ENCODE peak calls at places on chromosome 12, in five cellular contexts. One of them, this sample, is unnamed.

GRCh38 chr12:104578453-104578852 is 121.7 kb downstream of the CHST11 start:
- DNase-seq in K562: peak; percentile 70
- DNase-seq in GM12878: no peak
- DNase-seq in endothelial cell of umbilical vein: no peak
- DNase-seq in NB4: peak; percentile 47
- DNase-seq in this sample: peak; percentile 55

GRCh38 chr12:131001493-131001892 is 47.8 kb downstream of the ADGRD1 start:
- DNase-seq in K562: no peak
- DNase-seq in GM12878: no peak
- DNase-seq in endothelial cell of umbilical vein: no peak
- DNase-seq in NB4: no peak
- DNase-seq in this sample: no peak

GRCh38 chr12:121579190-121579791 is 1.5 kb downstream of the KDM2B start:
- DNase-seq in K562: peak; percentile 55
- DNase-seq in GM12878: no peak
- DNase-seq in endothelial cell of umbilical vein: no peak
- DNase-seq in NB4: peak; percentile 77
- DNase-seq in this sample: no peak

GRCh38 chr12:13592063-13592942 is 389.1 kb downstream of the GRIN2B start:
- DNase-seq in K562: no peak
- DNase-seq in GM12878: peak; percentile 51
- DNase-seq in endothelial cell of umbilical vein: no peak
- DNase-seq in NB4: peak; percentile 84
- DNase-seq in this sample: no peak

GRCh38 chr12:14567311-14568195 is at the start of gene PLBD1:
- DNase-seq in K562: peak; percentile 74
- DNase-seq in GM12878: no peak
- DNase-seq in endothelial cell of umbilical vein: peak; percentile 8
- DNase-seq in NB4: no peak
- DNase-seq in this sample: peak; percentile 56

GRCh38 chr12:38053655-38054464 is 262.7 kb upstream of the ALG10B start:
- DNase-seq in K562: peak; percentile 58
- DNase-seq in GM12878: no peak
- DNase-seq in endothelial cell of umbilical vein: no peak
- DNase-seq in NB4: no peak
- DNase-seq in this sample: peak; percentile 85

GRCh38 chr12:93954160-93955112 is 193.9 kb upstream of the PLXNC1 start:
- DNase-seq in K562: no peak
- DNase-seq in GM12878: no peak
- DNase-seq in endothelial cell of umbilical vein: no peak
- DNase-seq in NB4: no peak
- DNase-seq in this sample: peak; percentile 88

GRCh38 chr12:67220065-67220464 is 49.1 kb upstream of the CAND1 start:
- DNase-seq in K562: peak; percentile 18
- DNase-seq in GM12878: no peak
- DNase-seq in endothelial cell of umbilical vein: no peak
- DNase-seq in NB4: peak; percentile 15
- DNase-seq in this sample: no peak

GRCh38 chr12:52370906-52371608 is 3.8 kb upstream of the KRT85 start:
- DNase-seq in K562: no peak
- DNase-seq in GM12878: no peak
- DNase-seq in endothelial cell of umbilical vein: peak; percentile 23
- DNase-seq in NB4: no peak
- DNase-seq in this sample: no peak

GRCh38 chr12:109864916-109865315 is 15.4 kb downstream of the GLTP start:
- DNase-seq in K562: no peak
- DNase-seq in GM12878: no peak
- DNase-seq in endothelial cell of umbilical vein: no peak
- DNase-seq in NB4: no peak
- DNase-seq in this sample: no peak

GRCh38 chr12:7629465-7629864 is 36.2 kb downstream of the APOBEC1 start:
- DNase-seq in K562: no peak
- DNase-seq in GM12878: no peak
- DNase-seq in endothelial cell of umbilical vein: no peak
- DNase-seq in NB4: no peak
- DNase-seq in this sample: no peak

GRCh38 chr12:53978477-53979356 is 4.0 kb upstream of the HOTAIR start:
- DNase-seq in K562: no peak
- DNase-seq in GM12878: no peak
- DNase-seq in endothelial cell of umbilical vein: no peak
- DNase-seq in NB4: no peak
- DNase-seq in this sample: peak; percentile 62

GRCh38 chr12:3230758-3231375 is 153.7 kb downstream of the TSPAN9 start:
- DNase-seq in K562: no peak
- DNase-seq in GM12878: no peak
- DNase-seq in endothelial cell of umbilical vein: no peak
- DNase-seq in NB4: no peak
- DNase-seq in this sample: no peak

GRCh38 chr12:12705833-12706520 is 10.0 kb upstream of the GPR19 start:
- DNase-seq in K562: no peak
- DNase-seq in GM12878: no peak
- DNase-seq in endothelial cell of umbilical vein: peak; percentile 13
- DNase-seq in NB4: no peak
- DNase-seq in this sample: no peak

GRCh38 chr12:19847294-19848059 is 408.2 kb downstream of the AEBP2 start:
- DNase-seq in K562: no peak
- DNase-seq in GM12878: no peak
- DNase-seq in endothelial cell of umbilical vein: peak; percentile 36
- DNase-seq in NB4: peak; percentile 54
- DNase-seq in this sample: no peak

GRCh38 chr12:98939350-98939749 is 294.3 kb downstream of the APAF1 start:
- DNase-seq in K562: peak; percentile 14
- DNase-seq in GM12878: no peak
- DNase-seq in endothelial cell of umbilical vein: peak; percentile 36
- DNase-seq in NB4: peak; percentile 35
- DNase-seq in this sample: no peak

GRCh38 chr12:26939953-26940352 is 1.7 kb downstream of the FGFR1OP2 start:
- DNase-seq in K562: peak; percentile 14
- DNase-seq in GM12878: no peak
- DNase-seq in endothelial cell of umbilical vein: no peak
- DNase-seq in NB4: peak; percentile 51
- DNase-seq in this sample: no peak

GRCh38 chr12:26941251-26941650 is 3.0 kb downstream of the FGFR1OP2 start:
- DNase-seq in K562: no peak
- DNase-seq in GM12878: no peak
- DNase-seq in endothelial cell of umbilical vein: no peak
- DNase-seq in NB4: no peak
- DNase-seq in this sample: no peak

GRCh38 chr12:26939192-26939832 is 1.0 kb downstream of the FGFR1OP2 start:
- DNase-seq in K562: peak; percentile 37
- DNase-seq in GM12878: peak; percentile 34
- DNase-seq in endothelial cell of umbilical vein: peak; percentile 40
- DNase-seq in NB4: peak; percentile 68
- DNase-seq in this sample: no peak

GRCh38 chr12:26938660-26939185 is 453 bp downstream of the FGFR1OP2 start:
- DNase-seq in K562: no peak
- DNase-seq in GM12878: no peak
- DNase-seq in endothelial cell of umbilical vein: no peak
- DNase-seq in NB4: no peak
- DNase-seq in this sample: peak; percentile 23

GRCh38 chr12:26940820-26941219 is 2.5 kb downstream of the FGFR1OP2 start:
- DNase-seq in K562: peak; percentile 38
- DNase-seq in GM12878: no peak
- DNase-seq in endothelial cell of umbilical vein: no peak
- DNase-seq in NB4: peak; percentile 48
- DNase-seq in this sample: no peak
- TF ChIP-seq MYC in K562: no peak
- TF ChIP-seq MYC in GM12878: no peak
- TF ChIP-seq MYC in endothelial cell of umbilical vein: no peak
- TF ChIP-seq MYC in NB4: no peak
- TF ChIP-seq MYC in this sample: no peak

GRCh38 chr12:45268672-45269406 is 52.9 kb downstream of the ANO6 start:
- DNase-seq in K562: peak; percentile 58
- DNase-seq in GM12878: no peak
- DNase-seq in endothelial cell of umbilical vein: peak; percentile 99
- DNase-seq in NB4: peak; percentile 17
- DNase-seq in this sample: peak; percentile 35
- TF ChIP-seq MYC in K562: no peak
- TF ChIP-seq MYC in GM12878: no peak
- TF ChIP-seq MYC in endothelial cell of umbilical vein: no peak
- TF ChIP-seq MYC in NB4: no peak
- TF ChIP-seq MYC in this sample: no peak

GRCh38 chr12:50922820-50923219 is 29.5 kb upstream of the HIGD1C start:
- DNase-seq in K562: no peak
- DNase-seq in GM12878: no peak
- DNase-seq in endothelial cell of umbilical vein: peak; percentile 47
- DNase-seq in NB4: no peak
- DNase-seq in this sample: no peak
- TF ChIP-seq MYC in K562: no peak
- TF ChIP-seq MYC in GM12878: no peak
- TF ChIP-seq MYC in endothelial cell of umbilical vein: no peak
- TF ChIP-seq MYC in NB4: no peak
- TF ChIP-seq MYC in this sample: no peak

DNA sequence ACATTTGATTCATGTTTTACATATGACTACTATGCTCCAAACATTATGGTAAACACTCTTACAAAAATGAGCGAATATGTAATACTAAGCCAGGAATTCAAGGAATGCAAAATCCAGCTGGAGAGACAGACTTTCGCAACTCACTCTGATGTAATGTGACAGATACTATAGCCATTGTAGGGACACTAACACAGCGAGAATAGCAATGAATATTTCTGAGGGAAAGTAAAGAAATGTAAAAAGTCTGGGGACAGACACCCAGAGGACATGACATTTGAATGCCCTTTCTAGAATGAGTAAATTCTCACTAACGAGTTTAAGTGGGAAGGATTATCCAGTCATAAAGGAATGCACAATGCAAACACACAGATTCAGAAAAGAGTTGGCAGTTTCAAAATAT is 121.9 kb downstream of the PIK3C2G start:
- DNase-seq in K562: no peak
- DNase-seq in GM12878: no peak
- DNase-seq in endothelial cell of umbilical vein: peak; percentile 46
- DNase-seq in NB4: no peak
- DNase-seq in this sample: peak; percentile 32
- TF ChIP-seq MYC in K562: no peak
- TF ChIP-seq MYC in GM12878: no peak
- TF ChIP-seq MYC in endothelial cell of umbilical vein: no peak
- TF ChIP-seq MYC in NB4: no peak
- TF ChIP-seq MYC in this sample: no peak

GRCh38 chr12:101850199-101850598 is 19.4 kb upstream of the GNPTAB start:
- DNase-seq in K562: no peak
- DNase-seq in GM12878: no peak
- DNase-seq in endothelial cell of umbilical vein: no peak
- DNase-seq in NB4: peak; percentile 74
- DNase-seq in this sample: no peak
- TF ChIP-seq MYC in K562: peak; percentile 20
- TF ChIP-seq MYC in GM12878: no peak
- TF ChIP-seq MYC in endothelial cell of umbilical vein: no peak
- TF ChIP-seq MYC in NB4: peak; percentile 60
- TF ChIP-seq MYC in this sample: no peak

GRCh38 chr12:88947486-88948043 is 367.3 kb upstream of the KITLG start:
- DNase-seq in K562: no peak
- DNase-seq in GM12878: no peak
- DNase-seq in endothelial cell of umbilical vein: no peak
- DNase-seq in NB4: no peak
- DNase-seq in this sample: no peak
- TF ChIP-seq MYC in K562: no peak
- TF ChIP-seq MYC in GM12878: no peak
- TF ChIP-seq MYC in endothelial cell of umbilical vein: no peak
- TF ChIP-seq MYC in NB4: no peak
- TF ChIP-seq MYC in this sample: no peak

DNA sequence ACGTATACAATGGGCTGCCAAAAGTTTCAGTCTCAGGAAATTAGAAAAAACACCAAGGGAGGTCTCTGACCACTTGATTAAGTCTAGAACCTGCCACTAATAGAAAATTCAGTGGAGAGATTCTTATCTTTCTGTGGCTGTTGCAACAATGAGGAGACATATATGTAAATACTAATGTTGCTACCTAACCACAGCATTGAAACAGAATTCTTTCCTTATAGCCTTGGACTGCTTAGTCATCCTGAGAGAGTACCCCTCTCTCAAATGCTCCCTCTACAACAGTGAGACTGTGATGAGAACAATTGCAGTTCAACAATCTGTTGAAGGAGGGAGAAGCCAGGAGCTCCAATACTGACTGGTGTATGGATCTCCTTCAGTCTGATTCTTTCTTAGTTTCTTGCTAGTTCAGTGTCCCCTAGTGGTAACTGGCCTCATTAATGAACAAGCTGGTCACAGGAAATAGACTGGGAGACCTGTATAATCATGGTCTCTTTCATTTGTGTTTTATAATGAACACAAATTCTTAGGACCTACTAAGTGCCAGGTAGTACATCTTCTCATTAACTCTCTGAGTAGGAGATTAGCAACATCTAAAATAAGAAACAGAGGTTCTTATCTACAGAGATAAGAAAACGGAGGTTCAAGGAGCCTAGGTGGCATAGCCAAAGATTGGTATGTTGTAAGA is 164.5 kb downstream of the SLC38A4 start:
- DNase-seq in K562: peak; percentile 67
- DNase-seq in GM12878: peak; percentile 48
- DNase-seq in endothelial cell of umbilical vein: peak; percentile 94
- DNase-seq in NB4: peak; percentile 89
- DNase-seq in this sample: peak; percentile 47
- TF ChIP-seq MYC in K562: no peak
- TF ChIP-seq MYC in GM12878: no peak
- TF ChIP-seq MYC in endothelial cell of umbilical vein: no peak
- TF ChIP-seq MYC in NB4: no peak
- TF ChIP-seq MYC in this sample: no peak

DNA sequence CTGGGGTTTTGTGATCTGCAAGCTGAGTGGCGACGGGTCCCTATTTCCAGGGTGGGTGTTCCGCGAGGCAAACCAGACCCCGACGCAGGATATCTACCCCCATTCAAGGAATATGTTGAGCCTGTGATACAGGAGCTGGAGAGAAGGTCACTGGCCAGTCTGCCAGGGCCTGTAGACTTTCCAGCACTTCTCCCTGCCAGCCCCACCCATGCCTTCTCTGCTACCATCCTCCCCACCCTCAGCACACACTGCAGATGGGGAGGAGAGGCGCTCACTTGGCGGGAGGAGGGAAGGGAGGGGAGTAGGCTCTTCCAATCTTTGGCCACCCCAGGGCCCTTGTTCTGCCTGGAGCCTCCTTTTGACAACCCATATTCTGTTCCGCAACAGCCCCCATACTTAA is 102.5 kb upstream of the MAP1LC3B2 start:
- DNase-seq in K562: no peak
- DNase-seq in GM12878: no peak
- DNase-seq in endothelial cell of umbilical vein: no peak
- DNase-seq in NB4: no peak
- DNase-seq in this sample: no peak
- TF ChIP-seq MYC in K562: no peak
- TF ChIP-seq MYC in GM12878: no peak
- TF ChIP-seq MYC in endothelial cell of umbilical vein: no peak
- TF ChIP-seq MYC in NB4: no peak
- TF ChIP-seq MYC in this sample: no peak

GRCh38 chr12:87960557-87960956 is 68.6 kb downstream of the C12orf50 start:
- DNase-seq in K562: no peak
- DNase-seq in GM12878: no peak
- DNase-seq in endothelial cell of umbilical vein: no peak
- DNase-seq in NB4: no peak
- DNase-seq in this sample: no peak
- TF ChIP-seq MYC in K562: no peak
- TF ChIP-seq MYC in GM12878: no peak
- TF ChIP-seq MYC in endothelial cell of umbilical vein: no peak
- TF ChIP-seq MYC in NB4: no peak
- TF ChIP-seq MYC in this sample: no peak